ENCODE peak calls at places on chromosomes 6 and 20, in nine cellular contexts. C is progenitor cell of endocrine pancreas; I is AG04450; X is activated CD4-positive, CD25-positive, alpha-beta regulatory T cell; K is T-helper 1 cell; B is T-helper 9 cell; R is NCI-H345; Q is osteocyte; N is ACHN. U is an unnamed sample.

GRCh38 chr20:25605146-25605545 is 18.7 kb downstream of the NANP start:
- DNase-seq in K (no peak), I (no peak), X (no peak), R (no peak), N (no peak), C (no peak), B (no peak), Q (no peak), U (no peak)

GRCh38 chr20:20457392-20458126 is 89.7 kb downstream of the INSM1 start:
- DNase-seq in N (peak), C (no peak), K (no peak), B (no peak), Q (no peak), R (peak), I (no peak), X (no peak), U (no peak)

GRCh38 chr6:40293824-40294188 is 293.4 kb downstream of the LRFN2 start:
- DNase-seq in R (no peak), I (no peak), B (no peak), K (no peak), C (no peak), N (no peak), X (no peak), Q (no peak), U (no peak)

GRCh38 chr20:52731086-52731485 is 241.1 kb upstream of the TSHZ2 start:
- DNase-seq in C (no peak), N (no peak), R (peak), I (no peak), B (no peak), K (no peak), X (no peak), Q (no peak), U (no peak)

GRCh38 chr6:38233161-38233791 is 406.5 kb downstream of the BTBD9 start:
- DNase-seq in N (no peak), I (no peak), K (no peak), B (no peak), C (no peak), Q (no peak), X (no peak), R (no peak), U (no peak)

GRCh38 chr6:586553-586952 is 70.3 kb downstream of the HUS1B start:
- DNase-seq in I (no peak), Q (no peak), R (no peak), N (no peak), B (no peak), C (no peak), K (no peak), X (no peak), U (no peak)

GRCh38 chr6:120965814-120966213 is 368.5 kb downstream of the TBC1D32 start:
- DNase-seq in C (no peak), K (no peak), B (no peak), R (no peak), N (no peak), X (no peak), I (no peak), Q (no peak), U (no peak)

GRCh38 chr6:3737149-3737830 is 14.2 kb downstream of the PXDC1 start:
- DNase-seq in R (no peak), X (no peak), B (no peak), C (no peak), K (no peak), I (no peak), Q (no peak), N (no peak), U (no peak)

GRCh38 chr6:120473804-120474203 is 860.5 kb downstream of the TBC1D32 start:
- DNase-seq in X (no peak), I (no peak), Q (no peak), B (no peak), C (no peak), K (no peak), R (no peak), N (no peak), U (no peak)

GRCh38 chr6:85291326-85291725 is 158.6 kb upstream of the NT5E start:
- DNase-seq in Q (no peak), N (no peak), X (no peak), R (no peak), B (no peak), I (no peak), K (no peak), C (no peak), U (no peak)

GRCh38 chr6:7624781-7625710 is 35.0 kb downstream of the SNRNP48 start:
- DNase-seq in I (no peak), X (no peak), C (no peak), Q (no peak), B (no peak), R (peak), N (no peak), K (no peak), U (no peak)

GRCh38 chr6:121666809-121667208 is 231.4 kb downstream of the GJA1 start:
- DNase-seq in B (no peak), X (no peak), I (peak), N (peak), R (no peak), C (no peak), K (no peak), Q (no peak), U (no peak)

GRCh38 chr6:28719275-28719940 is 193.7 kb downstream of the GPX5 start:
- DNase-seq in K (no peak), Q (no peak), I (no peak), R (no peak), B (no peak), X (no peak), C (no peak), N (no peak), U (no peak)